ENCODE peak calls at places on chromosomes 2 and 18, in six cellular contexts. One of them, this sample, is unnamed.

GRCh38 chr2:11446733-11447248 is 19.2 kb downstream of the E2F6 start:
- DNase-seq in cardiac muscle cell: peak; percentile 79
- DNase-seq in heart left ventricle: no peak
- DNase-seq in body of pancreas: peak; percentile 52
- DNase-seq in left ventricle myocardium inferior: no peak
- DNase-seq in CD8-positive, alpha-beta T cell: peak; percentile 31
- DNase-seq in this sample: no peak

GRCh38 chr2:85794491-85795121 is 40.8 kb downstream of the ATOH8 start:
- DNase-seq in cardiac muscle cell: no peak
- DNase-seq in heart left ventricle: peak; percentile 69
- DNase-seq in body of pancreas: no peak
- DNase-seq in left ventricle myocardium inferior: no peak
- DNase-seq in CD8-positive, alpha-beta T cell: no peak
- DNase-seq in this sample: peak; percentile 60

GRCh38 chr2:234241656-234242445 is 191.3 kb downstream of the SPP2 start:
- DNase-seq in cardiac muscle cell: peak; percentile 34
- DNase-seq in heart left ventricle: no peak
- DNase-seq in body of pancreas: no peak
- DNase-seq in left ventricle myocardium inferior: no peak
- DNase-seq in CD8-positive, alpha-beta T cell: no peak
- DNase-seq in this sample: no peak

GRCh38 chr2:239896075-239896474 is 129.1 kb downstream of the NDUFA10 start:
- DNase-seq in cardiac muscle cell: no peak
- DNase-seq in heart left ventricle: no peak
- DNase-seq in body of pancreas: no peak
- DNase-seq in left ventricle myocardium inferior: no peak
- DNase-seq in CD8-positive, alpha-beta T cell: no peak
- DNase-seq in this sample: no peak

GRCh38 chr18:8946046-8946838 is 156.3 kb upstream of the NDUFV2 start:
- DNase-seq in cardiac muscle cell: peak; percentile 95
- DNase-seq in heart left ventricle: no peak
- DNase-seq in body of pancreas: no peak
- DNase-seq in left ventricle myocardium inferior: no peak
- DNase-seq in CD8-positive, alpha-beta T cell: no peak
- DNase-seq in this sample: no peak

GRCh38 chr2:222733846-222734689 is 62.6 kb downstream of the MOGAT1 start:
- DNase-seq in cardiac muscle cell: peak; percentile 67
- DNase-seq in heart left ventricle: no peak
- DNase-seq in body of pancreas: peak; percentile 7
- DNase-seq in left ventricle myocardium inferior: peak; percentile 51
- DNase-seq in CD8-positive, alpha-beta T cell: no peak
- DNase-seq in this sample: no peak

GRCh38 chr18:21134895-21135294 is 23.3 kb upstream of the ROCK1 start:
- DNase-seq in cardiac muscle cell: peak; percentile 50
- DNase-seq in heart left ventricle: no peak
- DNase-seq in body of pancreas: peak; percentile 15
- DNase-seq in left ventricle myocardium inferior: no peak
- DNase-seq in CD8-positive, alpha-beta T cell: peak; percentile 27
- DNase-seq in this sample: no peak

GRCh38 chr2:189648846-189649529 is 12.3 kb upstream of the ASNSD1 start:
- DNase-seq in cardiac muscle cell: peak; percentile 70
- DNase-seq in heart left ventricle: no peak
- DNase-seq in body of pancreas: no peak
- DNase-seq in left ventricle myocardium inferior: no peak
- DNase-seq in CD8-positive, alpha-beta T cell: no peak
- DNase-seq in this sample: no peak

GRCh38 chr2:172098650-172099471 is 3.8 kb downstream of the DLX2 start:
- DNase-seq in cardiac muscle cell: peak; percentile 57
- DNase-seq in heart left ventricle: no peak
- DNase-seq in body of pancreas: no peak
- DNase-seq in left ventricle myocardium inferior: no peak
- DNase-seq in CD8-positive, alpha-beta T cell: no peak
- DNase-seq in this sample: peak; percentile 68

GRCh38 chr18:69186162-69186561 is 214.5 kb upstream of the DOK6 start:
- DNase-seq in cardiac muscle cell: no peak
- DNase-seq in heart left ventricle: no peak
- DNase-seq in body of pancreas: no peak
- DNase-seq in left ventricle myocardium inferior: no peak
- DNase-seq in CD8-positive, alpha-beta T cell: no peak
- DNase-seq in this sample: no peak

GRCh38 chr2:218145124-218145523 is 19.3 kb downstream of the CXCR2 start:
- DNase-seq in cardiac muscle cell: peak; percentile 28
- DNase-seq in heart left ventricle: no peak
- DNase-seq in body of pancreas: peak; percentile 22
- DNase-seq in left ventricle myocardium inferior: peak; percentile 21
- DNase-seq in CD8-positive, alpha-beta T cell: no peak
- DNase-seq in this sample: no peak

GRCh38 chr2:133787207-133787606 is 218.9 kb upstream of the NCKAP5 start:
- DNase-seq in cardiac muscle cell: peak; percentile 28
- DNase-seq in heart left ventricle: no peak
- DNase-seq in body of pancreas: no peak
- DNase-seq in left ventricle myocardium inferior: no peak
- DNase-seq in CD8-positive, alpha-beta T cell: no peak
- DNase-seq in this sample: no peak

GRCh38 chr2:12604248-12604801 is 112.4 kb upstream of the TRIB2 start:
- DNase-seq in cardiac muscle cell: no peak
- DNase-seq in heart left ventricle: no peak
- DNase-seq in body of pancreas: no peak
- DNase-seq in left ventricle myocardium inferior: no peak
- DNase-seq in CD8-positive, alpha-beta T cell: no peak
- DNase-seq in this sample: no peak

GRCh38 chr2:88492002-88492401 is 39.5 kb upstream of the FOXI3 start:
- DNase-seq in cardiac muscle cell: no peak
- DNase-seq in heart left ventricle: no peak
- DNase-seq in body of pancreas: no peak
- DNase-seq in left ventricle myocardium inferior: no peak
- DNase-seq in CD8-positive, alpha-beta T cell: no peak
- DNase-seq in this sample: no peak

GRCh38 chr2:15243762-15244161 is 317.4 kb downstream of the NBAS start:
- DNase-seq in cardiac muscle cell: peak; percentile 32
- DNase-seq in heart left ventricle: no peak
- DNase-seq in body of pancreas: no peak
- DNase-seq in left ventricle myocardium inferior: no peak
- DNase-seq in CD8-positive, alpha-beta T cell: no peak
- DNase-seq in this sample: no peak

GRCh38 chr2:189049709-189050108 is 75.5 kb downstream of the COL3A1 start:
- DNase-seq in cardiac muscle cell: peak; percentile 9
- DNase-seq in heart left ventricle: no peak
- DNase-seq in body of pancreas: no peak
- DNase-seq in left ventricle myocardium inferior: no peak
- DNase-seq in CD8-positive, alpha-beta T cell: no peak
- DNase-seq in this sample: no peak

GRCh38 chr2:143686585-143687164 is 557.5 kb downstream of the ARHGAP15 start:
- DNase-seq in cardiac muscle cell: peak; percentile 68
- DNase-seq in heart left ventricle: no peak
- DNase-seq in body of pancreas: peak; percentile 3
- DNase-seq in left ventricle myocardium inferior: no peak
- DNase-seq in CD8-positive, alpha-beta T cell: no peak
- DNase-seq in this sample: no peak

GRCh38 chr18:68489018-68489792 is 225.7 kb downstream of the TMX3 start:
- DNase-seq in cardiac muscle cell: no peak
- DNase-seq in heart left ventricle: no peak
- DNase-seq in body of pancreas: no peak
- DNase-seq in left ventricle myocardium inferior: no peak
- DNase-seq in CD8-positive, alpha-beta T cell: no peak
- DNase-seq in this sample: no peak

GRCh38 chr18:76354348-76354747 is 140.7 kb downstream of the ZNF516 start:
- DNase-seq in cardiac muscle cell: peak; percentile 53
- DNase-seq in heart left ventricle: no peak
- DNase-seq in body of pancreas: no peak
- DNase-seq in left ventricle myocardium inferior: no peak
- DNase-seq in CD8-positive, alpha-beta T cell: no peak
- DNase-seq in this sample: no peak

GRCh38 chr2:133241231-133241575 is 327.1 kb downstream of the NCKAP5 start:
- DNase-seq in cardiac muscle cell: no peak
- DNase-seq in heart left ventricle: no peak
- DNase-seq in body of pancreas: no peak
- DNase-seq in left ventricle myocardium inferior: no peak
- DNase-seq in CD8-positive, alpha-beta T cell: no peak
- DNase-seq in this sample: no peak

GRCh38 chr18:78792736-78793135 is 186.9 kb upstream of the SALL3 start:
- DNase-seq in cardiac muscle cell: no peak
- DNase-seq in heart left ventricle: peak; percentile 44
- DNase-seq in body of pancreas: no peak
- DNase-seq in left ventricle myocardium inferior: no peak
- DNase-seq in CD8-positive, alpha-beta T cell: no peak
- DNase-seq in this sample: no peak

GRCh38 chr18:11868230-11868629 is 17.0 kb downstream of the CHMP1B start:
- DNase-seq in cardiac muscle cell: no peak
- DNase-seq in heart left ventricle: no peak
- DNase-seq in body of pancreas: no peak
- DNase-seq in left ventricle myocardium inferior: no peak
- DNase-seq in CD8-positive, alpha-beta T cell: no peak
- DNase-seq in this sample: no peak

GRCh38 chr18:61838521-61838920 is 54.3 kb downstream of the RNF152 start:
- DNase-seq in cardiac muscle cell: no peak
- DNase-seq in heart left ventricle: no peak
- DNase-seq in body of pancreas: no peak
- DNase-seq in left ventricle myocardium inferior: no peak
- DNase-seq in CD8-positive, alpha-beta T cell: no peak
- DNase-seq in this sample: no peak

GRCh38 chr2:39127973-39128372 is 7.1 kb upstream of the SOS1 start:
- DNase-seq in cardiac muscle cell: peak; percentile 48
- DNase-seq in heart left ventricle: no peak
- DNase-seq in body of pancreas: no peak
- DNase-seq in left ventricle myocardium inferior: no peak
- DNase-seq in CD8-positive, alpha-beta T cell: peak; percentile 48
- DNase-seq in this sample: no peak

GRCh38 chr2:72325592-72326422 is 178.1 kb upstream of the CYP26B1 start:
- DNase-seq in cardiac muscle cell: peak; percentile 35
- DNase-seq in heart left ventricle: no peak
- DNase-seq in body of pancreas: peak; percentile 10
- DNase-seq in left ventricle myocardium inferior: no peak
- DNase-seq in CD8-positive, alpha-beta T cell: no peak
- DNase-seq in this sample: no peak

GRCh38 chr18:26051845-26052244 is 38.6 kb downstream of the SS18 start:
- DNase-seq in cardiac muscle cell: peak; percentile 7
- DNase-seq in heart left ventricle: no peak
- DNase-seq in body of pancreas: no peak
- DNase-seq in left ventricle myocardium inferior: no peak
- DNase-seq in CD8-positive, alpha-beta T cell: no peak
- DNase-seq in this sample: no peak

GRCh38 chr2:220948579-220948978 is 623.5 kb downstream of the EPHA4 start:
- DNase-seq in cardiac muscle cell: no peak
- DNase-seq in heart left ventricle: no peak
- DNase-seq in body of pancreas: no peak
- DNase-seq in left ventricle myocardium inferior: no peak
- DNase-seq in CD8-positive, alpha-beta T cell: no peak
- DNase-seq in this sample: no peak

GRCh38 chr2:219497495-219498279 is 1.0 kb upstream of the GMPPA start:
- DNase-seq in cardiac muscle cell: peak; percentile 91
- DNase-seq in heart left ventricle: peak; percentile 96
- DNase-seq in body of pancreas: peak; percentile 92
- DNase-seq in left ventricle myocardium inferior: peak; percentile 95
- DNase-seq in CD8-positive, alpha-beta T cell: peak; percentile 20
- DNase-seq in this sample: peak; percentile 94

GRCh38 chr2:112584891-112585250 is 462 bp downstream of the CHCHD5 start:
- DNase-seq in cardiac muscle cell: no peak
- DNase-seq in heart left ventricle: no peak
- DNase-seq in body of pancreas: no peak
- DNase-seq in left ventricle myocardium inferior: no peak
- DNase-seq in CD8-positive, alpha-beta T cell: no peak
- DNase-seq in this sample: no peak

GRCh38 chr18:58989184-58989759 is 124.6 kb downstream of the ZNF532 start:
- DNase-seq in cardiac muscle cell: no peak
- DNase-seq in heart left ventricle: no peak
- DNase-seq in body of pancreas: no peak
- DNase-seq in left ventricle myocardium inferior: no peak
- DNase-seq in CD8-positive, alpha-beta T cell: no peak
- DNase-seq in this sample: no peak

GRCh38 chr2:12284487-12284886 is 432.2 kb upstream of the TRIB2 start:
- DNase-seq in cardiac muscle cell: peak; percentile 76
- DNase-seq in heart left ventricle: no peak
- DNase-seq in body of pancreas: no peak
- DNase-seq in left ventricle myocardium inferior: no peak
- DNase-seq in CD8-positive, alpha-beta T cell: no peak
- DNase-seq in this sample: no peak

GRCh38 chr2:152611458-152612231 is 105.6 kb downstream of the PRPF40A start:
- DNase-seq in cardiac muscle cell: peak; percentile 91
- DNase-seq in heart left ventricle: no peak
- DNase-seq in body of pancreas: peak; percentile 63
- DNase-seq in left ventricle myocardium inferior: peak; percentile 30
- DNase-seq in CD8-positive, alpha-beta T cell: no peak
- DNase-seq in this sample: peak; percentile 55
- H3K27ac ChIP-seq in cardiac muscle cell: no peak overlapping the region
- H3K27ac ChIP-seq in heart left ventricle: peak overlapping the region; percentile 34
- H3K27ac ChIP-seq in body of pancreas: no peak overlapping the region
- H3K27ac ChIP-seq in left ventricle myocardium inferior: peak overlapping the region; percentile 68
- H3K27ac ChIP-seq in CD8-positive, alpha-beta T cell: no peak overlapping the region
- H3K27ac ChIP-seq in this sample: peak overlapping the region; percentile 76

GRCh38 chr2:9276901-9277455 is 70.4 kb downstream of the ASAP2 start:
- DNase-seq in cardiac muscle cell: no peak
- DNase-seq in heart left ventricle: no peak
- DNase-seq in body of pancreas: no peak
- DNase-seq in left ventricle myocardium inferior: no peak
- DNase-seq in CD8-positive, alpha-beta T cell: no peak
- DNase-seq in this sample: no peak
- H3K4me1 ChIP-seq in cardiac muscle cell: peaks cover 13% of the 10 kb centered on the region
- H3K4me1 ChIP-seq in heart left ventricle: peaks cover 9% of the 10 kb centered on the region
- H3K4me1 ChIP-seq in body of pancreas: peaks cover 4% of the 10 kb centered on the region
- H3K4me1 ChIP-seq in left ventricle myocardium inferior: peaks cover 57% of the 10 kb centered on the region
- H3K4me1 ChIP-seq in CD8-positive, alpha-beta T cell: no peaks in the 10 kb centered on the region
- H3K4me1 ChIP-seq in this sample: peaks cover 33% of the 10 kb centered on the region

GRCh38 chr18:30183766-30184165 is 858.8 kb downstream of the DSC3 start:
- DNase-seq in cardiac muscle cell: no peak
- DNase-seq in heart left ventricle: no peak
- DNase-seq in body of pancreas: no peak
- DNase-seq in left ventricle myocardium inferior: no peak
- DNase-seq in CD8-positive, alpha-beta T cell: no peak
- DNase-seq in this sample: no peak

GRCh38 chr18:30192216-30192615 is 850.3 kb downstream of the DSC3 start:
- DNase-seq in cardiac muscle cell: no peak
- DNase-seq in heart left ventricle: no peak
- DNase-seq in body of pancreas: no peak
- DNase-seq in left ventricle myocardium inferior: no peak
- DNase-seq in CD8-positive, alpha-beta T cell: no peak
- DNase-seq in this sample: no peak

DNA sequence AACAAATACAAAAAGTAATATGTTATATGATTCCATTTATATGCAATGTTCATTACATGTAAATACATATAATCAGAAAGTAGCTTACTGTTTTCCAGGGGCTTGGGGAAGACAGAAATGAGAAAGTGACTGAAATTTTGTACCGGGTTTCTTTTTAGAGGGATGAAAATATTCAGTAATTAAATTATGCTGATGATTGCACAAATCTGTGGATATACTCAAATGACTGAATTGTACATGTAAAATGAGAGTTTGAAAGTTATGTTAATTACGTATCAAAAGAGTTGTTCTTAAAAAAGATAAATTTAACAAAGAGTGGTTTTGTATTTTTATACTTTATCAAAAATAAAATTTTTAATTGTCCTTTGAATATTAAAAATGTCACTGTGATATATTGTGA is 856.3 kb downstream of the DSC3 start:
- DNase-seq in cardiac muscle cell: no peak
- DNase-seq in heart left ventricle: no peak
- DNase-seq in body of pancreas: no peak
- DNase-seq in left ventricle myocardium inferior: no peak
- DNase-seq in CD8-positive, alpha-beta T cell: no peak
- DNase-seq in this sample: no peak
- TF ChIP-seq CTCF in cardiac muscle cell: no peak
- TF ChIP-seq CTCF in heart left ventricle: no peak
- TF ChIP-seq CTCF in body of pancreas: no peak
- TF ChIP-seq CTCF in left ventricle myocardium inferior: no peak
- TF ChIP-seq CTCF in CD8-positive, alpha-beta T cell: no peak
- TF ChIP-seq CTCF in this sample: no peak

GRCh38 chr2:181806039-181806392 is 85.5 kb upstream of the ITPRID2 start:
- DNase-seq in cardiac muscle cell: no peak
- DNase-seq in heart left ventricle: no peak
- DNase-seq in body of pancreas: no peak
- DNase-seq in left ventricle myocardium inferior: no peak
- DNase-seq in CD8-positive, alpha-beta T cell: no peak
- DNase-seq in this sample: no peak
- H3K27ac ChIP-seq in cardiac muscle cell: no peak overlapping the region
- H3K27ac ChIP-seq in heart left ventricle: peak overlapping the region; percentile 33
- H3K27ac ChIP-seq in body of pancreas: peak overlapping the region; percentile 46
- H3K27ac ChIP-seq in left ventricle myocardium inferior: peak overlapping the region; percentile 44
- H3K27ac ChIP-seq in CD8-positive, alpha-beta T cell: no peak overlapping the region
- H3K27ac ChIP-seq in this sample: no peak overlapping the region